ENCODE peak calls at places on chromosomes 3 and 15, in five cellular contexts. R, T, S, Z and U are unnamed samples.

GRCh38 chr3:152292367-152292766 is 23.6 kb downstream of the MBNL1 start:
- DNase-seq in R (no peak), T (no peak), S (no peak), Z (no peak), U (no peak)

GRCh38 chr15:65553691-65554090 is 23.4 kb downstream of the HACD3 start:
- DNase-seq in R (no peak), T (no peak), S (no peak), Z (no peak), U (no peak)

GRCh38 chr15:85504739-85505676 is 124.6 kb downstream of the AKAP13 start:
- DNase-seq in R (no peak), T (no peak), S (peak), Z (peak), U (peak)

GRCh38 chr3:13073042-13073906 is at the start of gene IQSEC1:
- DNase-seq in R (peak), T (peak), S (no peak), Z (peak), U (no peak)

GRCh38 chr15:71010997-71011396 is 104.3 kb upstream of the THSD4 start:
- DNase-seq in R (no peak), T (no peak), S (no peak), Z (no peak), U (no peak)

GRCh38 chr3:56468184-56469106 is at the start of gene ERC2:
- DNase-seq in R (peak), T (peak), S (no peak), Z (peak), U (no peak)

GRCh38 chr3:67324554-67324953 is 326.4 kb downstream of the KBTBD8 start:
- DNase-seq in R (no peak), T (no peak), S (no peak), Z (no peak), U (no peak)

GRCh38 chr15:83659011-83659811 is 5.3 kb downstream of the ADAMTSL3 start:
- DNase-seq in R (no peak), T (no peak), S (no peak), Z (no peak), U (no peak)

GRCh38 chr3:12461097-12461649 is 23.1 kb upstream of the TSEN2 start:
- DNase-seq in R (no peak), T (no peak), S (no peak), Z (no peak), U (no peak)

GRCh38 chr15:26954403-26954802 is 16.6 kb upstream of the GABRG3 start:
- DNase-seq in R (no peak), T (no peak), S (no peak), Z (no peak), U (no peak)

GRCh38 chr15:62099171-62099601 is 32.4 kb downstream of the C2CD4A start:
- DNase-seq in R (no peak), T (no peak), S (no peak), Z (no peak), U (no peak)

GRCh38 chr15:27028836-27029482 is 58.0 kb downstream of the GABRG3 start:
- DNase-seq in R (no peak), T (no peak), S (no peak), Z (no peak), U (peak)

GRCh38 chr15:80611543-80612080 is 83.5 kb upstream of the ABHD17C start:
- DNase-seq in R (no peak), T (no peak), S (no peak), Z (no peak), U (no peak)

GRCh38 chr15:48040166-48040817 is 80.5 kb upstream of the SLC24A5 start:
- DNase-seq in R (no peak), T (no peak), S (no peak), Z (peak), U (peak)

GRCh38 chr3:152193673-152194267 is 75.0 kb upstream of the MBNL1 start:
- DNase-seq in R (no peak), T (peak), S (peak), Z (no peak), U (peak)

GRCh38 chr3:30440880-30441279 is 165.5 kb upstream of the TGFBR2 start:
- DNase-seq in R (no peak), T (no peak), S (no peak), Z (no peak), U (no peak)

GRCh38 chr3:31178467-31178866 is 284.0 kb upstream of the GADL1 start:
- DNase-seq in R (no peak), T (no peak), S (no peak), Z (no peak), U (no peak)

GRCh38 chr3:114411292-114411691 is 117.5 kb downstream of the TIGIT start:
- DNase-seq in R (no peak), T (no peak), S (no peak), Z (no peak), U (no peak)
- H3K4me3 ChIP-seq in R (no peak), T (no peak), S (no peak), Z (no peak), U (no peak)

GRCh38 chr15:41866263-41866703 is 27.6 kb downstream of the SPTBN5 start:
- DNase-seq in R (no peak), T (no peak), S (no peak), Z (peak), U (no peak)
- H3K4me3 ChIP-seq in R (no peak), T (no peak), S (no peak), Z (no peak), U (no peak)

DNA sequence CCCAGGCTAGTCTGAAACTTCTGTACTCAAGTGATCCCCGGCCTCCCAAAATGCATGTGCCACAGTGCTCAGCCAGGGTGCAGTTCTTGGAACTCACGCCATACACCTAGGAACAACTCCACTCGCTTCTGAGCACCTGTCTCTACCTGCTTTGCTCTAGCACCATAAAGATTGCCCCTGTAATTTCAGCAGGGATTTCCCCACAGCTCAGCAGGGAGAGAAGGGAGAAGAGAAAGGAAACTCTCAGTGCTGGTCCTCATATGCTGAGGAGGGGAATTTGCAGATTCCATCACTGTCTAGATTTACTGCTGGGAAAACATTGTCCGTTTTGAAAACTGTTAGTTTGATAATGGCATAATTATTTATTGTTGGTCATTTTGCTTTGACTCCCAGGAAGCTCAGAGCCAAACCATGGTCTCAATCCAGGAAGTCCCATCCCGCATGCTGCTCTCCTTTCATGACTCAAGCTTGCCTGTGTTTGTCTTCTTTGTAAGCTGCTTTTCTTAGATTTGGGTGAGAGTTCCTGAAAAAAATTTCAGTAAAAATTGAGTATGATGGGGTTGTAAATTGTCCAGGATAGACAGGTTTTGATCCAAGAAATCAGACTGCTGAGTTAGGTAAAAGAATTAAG is 24.2 kb downstream of the TRIM71 start:
- DNase-seq in R (no peak), T (peak), S (no peak), Z (no peak), U (no peak)
- H3K4me3 ChIP-seq in R (no peak), T (no peak), S (no peak), Z (no peak), U (peak)

GRCh38 chr3:156024904-156025303 is 95.5 kb upstream of the KCNAB1 start:
- DNase-seq in R (no peak), T (no peak), S (no peak), Z (no peak), U (no peak)
- H3K4me3 ChIP-seq in R (no peak), T (peak), S (no peak), Z (peak), U (no peak)

GRCh38 chr15:90648137-90649070 is 68.7 kb upstream of the BLM start:
- DNase-seq in R (peak), T (peak), S (peak), Z (peak), U (peak)
- H3K4me3 ChIP-seq in R (no peak), T (peak), S (no peak), Z (no peak), U (no peak)